ENCODE peak calls at places on chromosomes 12 and 14, in ten cellular contexts. R is heart right ventricle; Q is A673; W is endodermal cell; J is fibroblast of lung; V is H1; N is CD4-positive, alpha-beta memory T cell; H is IMR-90; M is CD4-positive, alpha-beta T cell; O is lung. Z is an unnamed sample.

GRCh38 chr14:79467837-79468236 is 743.5 kb downstream of the DIO2 start:
- DNase-seq in O (no peak), J (no peak), W (no peak), N (no peak), H (no peak), V (no peak), M (no peak), Q (no peak), R (no peak), Z (no peak)

GRCh38 chr14:48788771-48789170 is 797.4 kb downstream of the RPS29 start:
- DNase-seq in V (no peak), O (no peak), W (no peak), H (no peak), N (no peak), R (no peak), J (no peak), Q (no peak), M (no peak), Z (no peak)

GRCh38 chr14:55306938-55307589 is 35.8 kb downstream of the FBXO34 start:
- DNase-seq in Q (no peak), M (no peak), J (peak; percentile 32), W (no peak), N (no peak), V (no peak), R (no peak), O (no peak), H (no peak), Z (no peak)

GRCh38 chr14:103716899-103717411 is 1.3 kb downstream of the ZFYVE21 start:
- DNase-seq in H (no peak), N (no peak), W (no peak), R (no peak), Q (no peak), O (no peak), V (no peak), M (no peak), J (no peak), Z (no peak)

GRCh38 chr12:68223067-68223747 is 2.4 kb downstream of the IL26 start:
- DNase-seq in R (peak; percentile 81), H (peak; percentile 89), O (peak; percentile 76), Q (peak; percentile 88), M (peak; percentile 56), W (peak; percentile 96), V (peak; percentile 77), J (peak; percentile 81), N (peak; percentile 68), Z (peak; percentile 81)

GRCh38 chr14:27026097-27026496 is 428.3 kb upstream of the NOVA1 start:
- DNase-seq in M (no peak), H (no peak), W (no peak), J (no peak), Q (no peak), R (no peak), O (no peak), V (no peak), N (no peak), Z (no peak)

GRCh38 chr14:31208546-31209424 is 1.2 kb upstream of the HECTD1 start:
- DNase-seq in W (peak; percentile 46), V (no peak), J (no peak), R (no peak), N (no peak), Q (no peak), H (no peak), O (no peak), M (no peak), Z (no peak)

GRCh38 chr14:58963873-58964597 is 224.4 kb upstream of the DAAM1 start:
- DNase-seq in R (no peak), O (no peak), V (no peak), M (no peak), H (no peak), Q (no peak), J (no peak), N (no peak), W (no peak), Z (no peak)

GRCh38 chr12:131608740-131609665 is 101.9 kb upstream of the SFSWAP start:
- DNase-seq in N (peak; percentile 41), Q (peak; percentile 69), R (peak; percentile 71), M (peak; percentile 50), W (peak; percentile 94), V (peak; percentile 46), H (peak; percentile 7), J (peak; percentile 8), O (peak; percentile 73), Z (peak; percentile 30)

GRCh38 chr12:121165316-121165715 is 32.6 kb downstream of the P2RX7 start:
- DNase-seq in R (no peak), W (no peak), H (no peak), O (no peak), Q (no peak), M (no peak), J (peak; percentile 92), V (no peak), N (no peak), Z (no peak)

GRCh38 chr14:98187302-98187701 is 1084.7 kb downstream of the BCL11B start:
- DNase-seq in V (no peak), R (no peak), N (no peak), J (no peak), M (no peak), W (no peak), Q (no peak), H (no peak), O (no peak), Z (peak; percentile 67)

GRCh38 chr12:130446846-130447654 is 109.4 kb downstream of the PIWIL1 start:
- DNase-seq in H (no peak), M (no peak), O (no peak), V (no peak), Q (no peak), W (no peak), R (no peak), J (no peak), N (no peak), Z (no peak)

GRCh38 chr14:100636559-100636958 is 49.3 kb upstream of the BEGAIN start:
- DNase-seq in H (no peak), W (no peak), R (no peak), Q (no peak), N (no peak), J (no peak), O (no peak), V (no peak), M (no peak), Z (no peak)

GRCh38 chr14:21084988-21085853 is 13.2 kb downstream of the ZNF219 start:
- DNase-seq in W (no peak), N (no peak), J (peak; percentile 85), O (peak; percentile 59), R (peak; percentile 51), V (no peak), H (peak; percentile 91), M (no peak), Q (no peak), Z (no peak)

GRCh38 chr14:49306152-49306751 is 279.9 kb downstream of the RPS29 start:
- DNase-seq in N (no peak), W (no peak), Q (peak; percentile 42), H (peak; percentile 7), V (no peak), O (no peak), R (no peak), J (peak; percentile 2), M (no peak), Z (no peak)

GRCh38 chr12:31324116-31324844 is 1.7 kb downstream of the SINHCAF start:
- DNase-seq in J (peak; percentile 83), O (peak; percentile 76), V (no peak), Q (peak; percentile 75), M (peak; percentile 77), N (peak; percentile 86), R (peak; percentile 57), W (peak; percentile 92), H (peak; percentile 73), Z (peak; percentile 86)

GRCh38 chr12:26264215-26264838 is 69.0 kb downstream of the SSPN start:
- DNase-seq in R (no peak), M (no peak), N (no peak), O (no peak), V (no peak), W (no peak), H (no peak), J (no peak), Q (no peak), Z (no peak)

GRCh38 chr12:108090932-108091331 is 38.2 kb upstream of the WSCD2 start:
- DNase-seq in M (no peak), W (no peak), O (no peak), J (no peak), H (no peak), N (no peak), R (no peak), Q (no peak), V (no peak), Z (no peak)

GRCh38 chr12:111741235-111741812 is 25.4 kb upstream of the ALDH2 start:
- DNase-seq in M (no peak), Q (no peak), V (no peak), J (peak; percentile 40), O (no peak), W (no peak), R (no peak), H (peak; percentile 35), N (no peak), Z (no peak)
- H3K27ac ChIP-seq in M (no peak overlapping the region), Q (no peak overlapping the region), V (no peak overlapping the region), J (no peak overlapping the region), O (peak overlapping the region; percentile 49), W (peak overlapping the region; percentile 38), R (peak overlapping the region; percentile 54), H (no peak overlapping the region), N (no peak overlapping the region), Z (no peak overlapping the region)

GRCh38 chr12:114440450-114441383 is 34.8 kb upstream of the TBX5 start:
- DNase-seq in W (peak; percentile 85), M (no peak), N (no peak), V (no peak), R (no peak), O (no peak), J (no peak), Q (no peak), H (no peak), Z (peak; percentile 5)
- H3K27me3 ChIP-seq in W (peaks cover 100% of the 10 kb centered on the region), M (peaks cover 76% of the 10 kb centered on the region), N (peaks cover 20% of the 10 kb centered on the region), V (peaks cover 91% of the 10 kb centered on the region), R (peaks cover 19% of the 10 kb centered on the region), O (peaks cover 18% of the 10 kb centered on the region), J (peaks cover 49% of the 10 kb centered on the region), Q (peaks cover 70% of the 10 kb centered on the region), H (peaks cover 65% of the 10 kb centered on the region), Z (peaks cover 32% of the 10 kb centered on the region)

GRCh38 chr12:94829552-94829951 is 173.9 kb downstream of the NDUFA12 start:
- DNase-seq in W (no peak), V (no peak), H (peak; percentile 12), M (no peak), R (no peak), Q (no peak), O (no peak), N (no peak), J (no peak), Z (no peak)
- H3K9me3 ChIP-seq in W (no peaks in the 10 kb centered on the region), V (no peaks in the 10 kb centered on the region), H (no peaks in the 10 kb centered on the region), M (no peaks in the 10 kb centered on the region), R (no peaks in the 10 kb centered on the region), Q (no peaks in the 10 kb centered on the region), O (no peaks in the 10 kb centered on the region), N (no peaks in the 10 kb centered on the region), J (no peaks in the 10 kb centered on the region), Z (no peaks in the 10 kb centered on the region)

DNA sequence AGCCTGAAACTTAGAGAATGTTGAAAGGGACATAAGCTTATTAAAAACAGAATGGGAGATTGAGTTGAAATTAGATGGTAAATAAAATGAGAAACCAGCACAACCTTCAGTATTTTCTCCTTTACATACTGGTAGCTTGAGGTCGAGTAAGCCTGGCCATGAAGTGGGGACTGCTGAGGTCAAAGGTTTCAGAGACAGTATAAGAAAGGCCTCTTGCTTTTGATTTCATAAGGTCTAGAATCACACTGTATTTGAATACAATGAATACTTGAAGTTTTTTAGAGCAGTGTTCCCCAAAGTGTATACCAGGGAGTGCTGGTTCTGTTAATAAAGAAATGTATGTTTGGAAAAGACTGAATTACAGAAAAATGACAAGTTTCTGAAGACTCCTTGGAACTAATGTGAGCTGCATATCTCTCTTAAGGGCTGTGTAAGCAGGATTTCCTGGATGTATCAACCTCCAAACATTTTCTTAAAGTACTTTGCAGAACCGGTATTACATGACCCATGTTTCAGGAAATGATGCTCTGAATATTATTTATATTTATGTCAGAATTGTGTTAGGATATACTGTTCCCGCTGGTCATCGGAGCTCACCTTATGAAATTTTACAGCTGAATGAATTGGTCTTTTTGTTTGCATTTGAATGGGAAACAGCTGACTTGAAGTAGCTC is 85.0 kb downstream of the AKAP6 start:
- DNase-seq in O (no peak), V (no peak), W (no peak), Q (no peak), J (no peak), R (no peak), M (no peak), H (no peak), N (no peak), Z (no peak)
- H3K27ac ChIP-seq in O (peak overlapping the region; percentile 21), V (no peak overlapping the region), W (no peak overlapping the region), Q (no peak overlapping the region), J (no peak overlapping the region), R (peak overlapping the region; percentile 88), M (no peak overlapping the region), H (no peak overlapping the region), N (no peak overlapping the region), Z (no peak overlapping the region)